ENCODE peak calls at places on chromosomes 3 and 15, in seven cellular contexts. B is stomach, F is brain microvascular endothelial cell, L is GM23248, N is aorta, K is HL-60, U is MM.1S. Q is an unnamed sample.

GRCh38 chr3:171801738-171802600 is 8.3 kb downstream of the PLD1 start:
- DNase-seq in B (no peak), L (peak), F (peak), U (no peak), K (no peak), N (no peak), Q (peak)

GRCh38 chr15:36278219-36278618 is 301.2 kb upstream of the CDIN1 start:
- DNase-seq in K (no peak), L (peak), F (peak), B (no peak), N (no peak), U (no peak), Q (peak)

GRCh38 chr15:34182942-34183341 is 27.0 kb downstream of the KATNBL1 start:
- DNase-seq in N (no peak), B (no peak), U (no peak), F (no peak), K (no peak), L (no peak), Q (no peak)

GRCh38 chr15:84099181-84099580 is 136.4 kb upstream of the GOLGA6L4 start:
- DNase-seq in N (no peak), U (peak), L (no peak), F (no peak), B (peak), K (no peak), Q (no peak)

GRCh38 chr15:59296181-59296617 is 76.5 kb downstream of the MYO1E start:
- DNase-seq in F (peak), B (no peak), K (no peak), L (peak), U (no peak), N (no peak), Q (peak)

GRCh38 chr3:3170998-3171397 is 8.5 kb downstream of the CRBN start:
- DNase-seq in U (peak), L (peak), N (no peak), B (no peak), F (no peak), K (no peak), Q (no peak)

GRCh38 chr3:102132370-102132769 is 283.1 kb downstream of the NFKBIZ start:
- DNase-seq in K (no peak), L (peak), F (no peak), B (no peak), N (no peak), U (no peak), Q (peak)

GRCh38 chr15:31091531-31091930 is 10.0 kb downstream of the TRPM1 start:
- DNase-seq in U (no peak), B (no peak), K (no peak), L (peak), F (peak), N (no peak), Q (peak)

GRCh38 chr3:132242790-132243189 is 74.4 kb upstream of the ACP3 start:
- DNase-seq in F (no peak), N (no peak), L (no peak), K (peak), B (no peak), U (no peak), Q (no peak)

GRCh38 chr15:45522931-45523331 is 376 bp upstream of the SLC30A4 start:
- DNase-seq in K (no peak), B (no peak), F (peak), N (no peak), U (peak), L (peak), Q (peak)

GRCh38 chr3:20197775-20198174 is 11.8 kb upstream of the SGO1 start:
- DNase-seq in K (no peak), B (no peak), F (no peak), N (no peak), L (no peak), U (no peak), Q (no peak)

GRCh38 chr3:97883736-97884135 is 61.9 kb downstream of the CRYBG3 start:
- DNase-seq in N (no peak), F (no peak), K (no peak), U (no peak), L (no peak), B (no peak), Q (no peak)

GRCh38 chr15:62453979-62454378 is 288.9 kb upstream of the C2CD4B start:
- DNase-seq in U (no peak), L (peak), F (peak), B (no peak), K (no peak), N (no peak), Q (no peak)

GRCh38 chr3:50241163-50241562 is 5.2 kb downstream of the GNAI2 start:
- DNase-seq in L (peak), U (no peak), K (no peak), F (no peak), N (no peak), B (no peak), Q (no peak)

GRCh38 chr3:54891540-54891897 is 36.3 kb downstream of the LRTM1 start:
- DNase-seq in L (peak), K (no peak), U (no peak), N (peak), F (peak), B (peak), Q (peak)

GRCh38 chr3:139434764-139435291 is 41.5 kb downstream of the RBP2 start:
- DNase-seq in N (no peak), B (no peak), L (peak), K (peak), F (peak), U (no peak), Q (peak)

GRCh38 chr15:85044251-85044853 is 62.7 kb downstream of the PDE8A start:
- DNase-seq in U (peak), L (peak), N (no peak), K (peak), B (peak), F (peak), Q (peak)

GRCh38 chr15:36880226-36880912 is 220.0 kb downstream of the MEIS2 start:
- DNase-seq in N (peak), F (no peak), L (no peak), B (no peak), K (no peak), U (no peak), Q (no peak)

GRCh38 chr15:99211926-99212325 is 37.5 kb downstream of the TTC23 start:
- DNase-seq in F (peak), U (no peak), K (no peak), L (peak), B (no peak), N (no peak), Q (no peak)

GRCh38 chr3:55407426-55407820 is 79.7 kb downstream of the WNT5A start:
- DNase-seq in L (no peak), B (no peak), K (no peak), N (no peak), F (no peak), U (no peak), Q (no peak)

GRCh38 chr3:10715886-10716285 is 100.1 kb upstream of the SLC6A11 start:
- DNase-seq in K (no peak), B (no peak), L (no peak), N (no peak), F (no peak), U (no peak), Q (no peak)

GRCh38 chr3:36832406-36832805 is 68.1 kb upstream of the DCLK3 start:
- DNase-seq in B (no peak), L (no peak), K (no peak), U (no peak), F (no peak), N (no peak), Q (no peak)

GRCh38 chr3:78666458-78666800 is 1101.4 kb downstream of the ROBO1 start:
- DNase-seq in N (no peak), F (peak), U (no peak), L (peak), B (no peak), K (no peak), Q (peak)
- H3K4me3 ChIP-seq in N (no peak), F (no peak), U (no peak), L (peak), B (no peak), K (no peak), Q (no peak)

GRCh38 chr3:169325821-169326220 is 337.7 kb downstream of the MECOM start:
- DNase-seq in F (no peak), U (no peak), N (no peak), L (no peak), K (no peak), B (no peak), Q (no peak)

GRCh38 chr3:169324454-169324789 is 339.1 kb downstream of the MECOM start:
- DNase-seq in L (peak), U (no peak), F (no peak), N (no peak), K (no peak), B (no peak), Q (no peak)

GRCh38 chr3:169328471-169328870 is 335.0 kb downstream of the MECOM start:
- DNase-seq in L (no peak), U (no peak), F (no peak), N (no peak), B (no peak), K (no peak), Q (no peak)

GRCh38 chr3:169327969-169328368 is 335.5 kb downstream of the MECOM start:
- DNase-seq in B (no peak), K (peak), L (no peak), N (no peak), F (no peak), U (no peak), Q (no peak)

GRCh38 chr3:169323580-169324453 is 339.7 kb downstream of the MECOM start:
- DNase-seq in F (no peak), B (no peak), K (no peak), U (no peak), L (peak), N (no peak), Q (peak)
- H3K4me3 ChIP-seq in F (no peak), B (no peak), K (no peak), U (no peak), L (peak), N (no peak), Q (no peak)

DNA sequence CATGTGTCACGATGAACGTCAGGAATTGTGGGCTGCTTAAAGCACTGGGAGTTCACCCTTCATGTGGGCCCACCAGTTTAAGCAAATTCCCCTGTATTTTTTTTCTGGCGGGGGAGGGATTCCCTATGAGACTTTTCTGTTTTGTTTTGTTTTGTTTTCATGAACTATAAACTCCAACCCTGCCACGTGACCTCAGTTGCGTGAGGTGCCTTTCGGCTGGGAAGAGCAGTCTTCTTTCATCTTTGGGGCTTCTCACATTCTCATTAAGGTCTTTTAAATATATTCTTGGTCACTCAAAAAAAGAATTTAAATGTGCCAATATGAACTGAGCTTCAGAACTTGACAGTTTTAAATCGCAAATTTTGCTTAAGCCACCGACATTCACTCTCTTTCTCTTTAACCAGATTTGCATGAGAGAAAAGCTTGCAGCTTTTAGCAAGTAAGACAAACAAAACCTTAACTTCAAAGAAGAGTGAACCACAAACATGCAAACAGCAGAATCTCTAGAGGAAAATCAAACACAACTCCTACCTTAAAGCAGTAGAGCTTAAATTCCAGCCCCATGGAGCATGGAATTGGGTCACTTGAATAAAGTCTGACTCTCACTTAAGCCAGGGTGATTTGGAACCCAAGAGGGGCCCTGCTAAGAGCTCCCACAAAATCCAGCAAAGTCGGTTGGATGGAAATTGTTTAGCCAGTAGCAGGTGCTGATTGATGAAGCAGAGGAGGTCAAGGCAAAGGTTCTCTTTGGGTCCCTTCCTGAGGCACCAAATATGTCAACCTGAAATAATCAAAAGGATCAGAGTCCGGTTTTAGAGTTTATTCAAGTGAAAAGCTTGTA is 699.8 kb upstream of the GBE1 start:
- DNase-seq in B (no peak), L (no peak), U (no peak), K (no peak), F (no peak), N (no peak), Q (no peak)
- H3K4me3 ChIP-seq in B (no peak), L (no peak), U (no peak), K (no peak), F (no peak), N (no peak), Q (no peak)

GRCh38 chr15:78054971-78055370 is 22.5 kb downstream of the TBC1D2B start:
- DNase-seq in L (no peak), B (no peak), N (no peak), U (no peak), F (no peak), K (no peak), Q (no peak)

GRCh38 chr15:78057803-78058202 is 19.7 kb downstream of the TBC1D2B start:
- DNase-seq in B (no peak), N (no peak), F (no peak), K (no peak), U (no peak), L (no peak), Q (no peak)

GRCh38 chr15:78055923-78056713 is 21.4 kb downstream of the TBC1D2B start:
- DNase-seq in N (no peak), B (no peak), K (no peak), F (no peak), L (peak), U (no peak), Q (no peak)

GRCh38 chr15:78058401-78058935 is 19.0 kb downstream of the TBC1D2B start:
- DNase-seq in F (no peak), N (no peak), K (no peak), L (no peak), B (no peak), U (no peak), Q (no peak)

GRCh38 chr15:78056714-78057269 is 20.7 kb downstream of the TBC1D2B start:
- DNase-seq in N (no peak), K (no peak), B (peak), L (peak), F (no peak), U (peak), Q (no peak)
- H3K4me3 ChIP-seq in N (no peak), K (no peak), B (no peak), L (peak), F (no peak), U (no peak), Q (no peak)

GRCh38 chr3:175805825-175806224 is 946.7 kb downstream of the NAALADL2 start:
- DNase-seq in B (no peak), F (no peak), L (no peak), K (no peak), N (no peak), U (no peak), Q (no peak)
- H3K4me3 ChIP-seq in B (no peak), F (no peak), L (no peak), K (no peak), N (no peak), U (no peak), Q (no peak)

DNA sequence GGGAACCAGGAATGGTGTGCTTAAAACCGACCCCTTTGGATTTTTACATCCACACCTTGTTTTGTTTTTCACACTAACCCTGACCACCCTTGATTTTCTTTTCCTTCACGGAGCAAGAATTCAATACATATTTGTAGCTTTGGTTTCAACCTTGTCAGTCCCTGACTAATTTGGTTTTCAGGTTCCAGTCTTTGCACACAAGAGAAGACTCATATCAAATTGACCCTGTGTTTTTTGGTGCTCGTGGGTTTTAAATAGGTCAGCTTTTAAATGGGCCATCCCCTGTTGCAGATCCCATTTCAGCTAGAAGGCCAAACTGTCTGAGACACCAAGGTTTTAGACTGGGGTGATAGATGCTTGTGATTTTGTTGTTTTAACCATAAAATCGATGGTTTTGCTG is 26.4 kb downstream of the ANP32A start:
- DNase-seq in L (no peak), K (no peak), F (no peak), N (no peak), B (no peak), U (no peak), Q (no peak)
- H3K4me3 ChIP-seq in L (no peak), K (no peak), F (no peak), N (no peak), B (no peak), U (no peak), Q (no peak)

DNA sequence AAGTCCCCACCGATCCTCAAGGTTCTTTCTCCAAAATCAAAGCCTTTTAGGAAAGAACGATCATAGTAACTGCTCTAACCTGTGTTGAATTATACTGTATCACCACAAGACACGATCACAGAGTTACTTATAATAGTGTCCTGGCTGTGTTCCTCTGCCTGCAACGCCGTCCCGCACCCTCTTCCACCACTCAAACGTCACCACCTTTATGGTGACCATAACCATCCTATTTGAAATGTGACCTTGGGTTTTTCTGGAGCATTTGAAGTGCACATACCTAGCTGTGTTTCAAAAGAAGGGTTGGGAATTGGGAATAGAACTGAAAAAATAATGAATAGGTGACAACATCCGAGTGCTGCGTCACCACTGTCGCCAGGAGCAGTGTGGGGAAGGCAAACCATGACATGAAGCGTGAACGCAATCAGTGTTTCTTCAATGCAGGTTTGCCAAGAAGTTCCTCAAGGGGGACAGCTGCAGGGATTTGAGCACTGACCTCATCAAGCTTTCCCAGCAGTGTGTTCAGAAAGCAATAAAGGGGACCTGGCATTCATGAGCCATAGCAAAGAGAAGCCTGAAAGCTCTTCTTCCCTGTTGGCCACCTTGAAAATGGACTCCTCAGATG is 769 bp upstream of the SELENOS start:
- DNase-seq in B (no peak), U (no peak), L (no peak), K (no peak), F (no peak), N (no peak), Q (peak)
- H3K4me3 ChIP-seq in B (peak), U (peak), L (peak), K (peak), F (peak), N (no peak), Q (peak)

DNA sequence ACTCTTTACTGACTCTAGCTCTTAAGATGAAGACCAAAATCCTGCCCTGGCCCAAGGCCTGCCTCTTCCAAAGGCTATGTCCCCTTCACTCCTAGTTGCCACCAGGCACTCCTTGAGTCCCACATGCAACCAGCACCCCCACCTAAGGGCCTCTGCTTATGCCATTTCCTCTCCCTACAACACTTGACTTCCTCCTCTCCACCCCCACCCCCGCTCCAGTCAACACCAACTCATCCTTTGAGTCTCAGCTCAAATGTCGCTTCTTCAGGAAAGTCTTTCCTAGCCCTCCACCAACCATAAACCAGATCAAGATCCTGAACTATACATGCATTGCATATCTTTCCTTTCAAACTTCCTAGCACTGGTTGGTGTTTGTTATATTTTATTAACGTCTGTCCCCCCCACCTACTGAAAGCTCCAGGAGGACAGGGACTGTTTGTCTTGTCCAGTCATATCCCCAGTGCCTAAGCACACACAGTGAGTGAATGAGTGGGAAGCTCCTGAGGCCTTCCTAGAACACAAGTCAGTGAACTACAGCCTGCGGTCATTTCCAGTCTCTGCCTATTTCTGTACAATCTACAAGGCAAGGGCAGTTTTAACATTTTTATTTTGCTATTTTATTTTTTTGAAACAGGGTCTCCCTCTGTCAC is 7.3 kb downstream of the TBC1D2B start:
- DNase-seq in L (no peak), F (no peak), B (no peak), K (no peak), U (no peak), N (no peak), Q (no peak)
- H3K4me3 ChIP-seq in L (no peak), F (no peak), B (no peak), K (no peak), U (no peak), N (no peak), Q (no peak)

Q was measured in skeletal muscle cell.